ENCODE peak calls at places on chromosome 13, in ten cellular contexts. C is substantia nigra; O is stimulated activated CD4-positive, alpha-beta T cell treated with anti-CD3 and anti-CD28 coated beads, Interleukin-12 subunit alpha, Interleukin-12 subunit beta, amount 100 ng/mL, for 24 hours; Z is NCI-H2029 treated with DMSO at 0.1 percent for 48 hours; M is kidney glomerular epithelial cell; L is C1 segment of cervical spinal cord; A is T-helper 1 cell; R is Peyer's patch; G is activated CD4-positive, alpha-beta T cell treated with anti-CD3 and anti-CD28 coated beads, Interleukin-2, amount 50 U/mL, for 24 hours; U is frontal cortex. S is an unnamed sample.

GRCh38 chr13:41520016-41520698 is 62.8 kb downstream of the RGCC start:
- DNase-seq in G (no peak), C (no peak), M (no peak), A (no peak), U (no peak), L (no peak), R (peak; percentile 35), Z (no peak), O (no peak), S (no peak)

GRCh38 chr13:30388401-30389283 is 33.7 kb upstream of the UBE2L5 start:
- DNase-seq in L (no peak), G (no peak), A (no peak), C (no peak), M (no peak), Z (no peak), R (no peak), U (no peak), O (no peak), S (no peak)

GRCh38 chr13:78604782-78605611 is 1.6 kb upstream of the POU4F1 start:
- DNase-seq in C (no peak), M (no peak), L (no peak), O (no peak), R (no peak), U (no peak), A (no peak), G (no peak), Z (no peak), S (no peak)

GRCh38 chr13:45456196-45456972 is 8.4 kb upstream of the COG3 start:
- DNase-seq in M (peak; percentile 47), C (no peak), G (no peak), Z (no peak), O (no peak), U (no peak), L (no peak), R (no peak), A (no peak), S (no peak)

GRCh38 chr13:46016216-46016615 is 36.3 kb downstream of the ZC3H13 start:
- DNase-seq in L (no peak), R (no peak), O (no peak), G (no peak), Z (no peak), U (no peak), M (no peak), A (no peak), C (no peak), S (no peak)

GRCh38 chr13:25117312-25117711 is 21.4 kb downstream of the PABPC3 start:
- DNase-seq in Z (no peak), O (no peak), C (no peak), G (no peak), L (no peak), A (no peak), M (no peak), U (no peak), R (no peak), S (no peak)

GRCh38 chr13:30720470-30720869 is 14.9 kb upstream of the ALOX5AP start:
- DNase-seq in Z (no peak), G (no peak), O (no peak), U (no peak), L (no peak), R (no peak), M (no peak), A (no peak), C (no peak), S (no peak)

GRCh38 chr13:49643003-49643651 is 14.8 kb downstream of the ARL11 start:
- DNase-seq in M (no peak), Z (no peak), A (no peak), C (no peak), G (no peak), R (no peak), U (no peak), O (no peak), L (no peak), S (no peak)

GRCh38 chr13:33545492-33545891 is 259.9 kb upstream of the STARD13 start:
- DNase-seq in A (no peak), Z (peak; percentile 9), C (no peak), M (no peak), O (no peak), R (no peak), U (no peak), L (no peak), G (no peak), S (no peak)

GRCh38 chr13:81089758-81090157 is 748.8 kb upstream of the SPRY2 start:
- DNase-seq in G (no peak), U (no peak), R (no peak), Z (no peak), M (no peak), A (no peak), O (no peak), L (no peak), C (no peak), S (no peak)

GRCh38 chr13:28553971-28554370 is 59.0 kb upstream of the FLT1 start:
- DNase-seq in L (no peak), R (no peak), G (no peak), C (no peak), U (no peak), Z (no peak), O (no peak), M (no peak), A (no peak), S (no peak)